ENCODE peak calls at places on chromosomes 5 and 9, in ten cellular contexts. T is activated effector memory CD4-positive, alpha-beta T cell treated with anti-CD3 and anti-CD28 coated beads, Interleukin-2, amount 50 U/mL, for 16 hours; L is activated naive CD8-positive, alpha-beta T cell treated with anti-CD3 and anti-CD28 coated beads, Interleukin-2, amount 50 U/mL, for 24 hours; R is astrocyte of the cerebellum; X is body of pancreas; P is NCI-H1092 treated with DMSO at 0.1 percent for 48 hours; W is neural crest cell; F is left cardiac atrium; E is uterus; I is NCI-H187. D is an unnamed sample.

GRCh38 chr5:172348084-172348483 is 64.5 kb upstream of the UBTD2 start:
- DNase-seq in I (no peak), P (no peak), L (no peak), F (no peak), T (no peak), X (no peak), R (no peak), W (no peak), E (no peak), D (no peak)

GRCh38 chr9:95003694-95004451 is 277.4 kb downstream of the AOPEP start:
- DNase-seq in R (no peak), X (peak), W (no peak), F (peak), L (peak), E (peak), I (no peak), P (peak), T (no peak), D (peak)

GRCh38 chr5:78631931-78632330 is 16.6 kb downstream of the LHFPL2 start:
- DNase-seq in P (no peak), L (no peak), E (no peak), F (no peak), W (no peak), X (no peak), R (no peak), T (no peak), I (no peak), D (no peak)

GRCh38 chr9:18438300-18438925 is 35.5 kb upstream of the ADAMTSL1 start:
- DNase-seq in R (no peak), L (no peak), W (peak), P (peak), F (peak), X (no peak), I (no peak), T (no peak), E (peak), D (peak)

GRCh38 chr9:110048976-110049698 is 158.8 kb downstream of the C9orf152 start:
- DNase-seq in W (peak), E (no peak), P (peak), X (no peak), I (no peak), F (peak), T (peak), R (no peak), L (peak), D (peak)

GRCh38 chr5:178361657-178362445 is 129.2 kb upstream of the PHYKPL start:
- DNase-seq in T (no peak), L (no peak), R (no peak), F (no peak), I (no peak), X (no peak), P (no peak), W (no peak), E (no peak), D (no peak)

GRCh38 chr9:109815366-109815947 is 35.5 kb downstream of the PALM2AKAP2 start:
- DNase-seq in I (no peak), L (no peak), E (no peak), F (no peak), X (no peak), P (no peak), R (no peak), T (no peak), W (no peak), D (no peak)

GRCh38 chr5:96236831-96237230 is 196.2 kb downstream of the PCSK1 start:
- DNase-seq in I (no peak), W (no peak), P (no peak), L (no peak), R (no peak), F (no peak), X (no peak), E (no peak), T (no peak), D (no peak)

GRCh38 chr5:120535900-120536299 is 71.8 kb downstream of the PRR16 start:
- DNase-seq in X (no peak), P (no peak), T (no peak), R (no peak), L (no peak), F (no peak), E (no peak), W (no peak), I (no peak), D (no peak)

GRCh38 chr9:93907551-93908199 is 47.5 kb downstream of the BARX1 start:
- DNase-seq in I (no peak), L (no peak), T (peak), R (no peak), E (no peak), F (peak), W (no peak), X (no peak), P (no peak), D (no peak)

GRCh38 chr9:88567870-88568269 is 32.9 kb downstream of the NXNL2 start:
- DNase-seq in W (no peak), R (no peak), T (no peak), P (no peak), I (no peak), X (no peak), L (peak), E (no peak), F (no peak), D (no peak)

GRCh38 chr5:80184235-80185023 is 71.4 kb downstream of the SERINC5 start:
- DNase-seq in W (no peak), F (no peak), T (no peak), E (no peak), P (peak), R (no peak), I (no peak), L (no peak), X (peak), D (peak)

GRCh38 chr9:9855503-9856078 is 757.2 kb downstream of the PTPRD start:
- DNase-seq in T (no peak), R (no peak), X (no peak), P (no peak), L (no peak), E (no peak), F (no peak), W (no peak), I (no peak), D (no peak)

GRCh38 chr9:93089481-93089991 is 6.5 kb upstream of the CARD19 start:
- DNase-seq in F (no peak), T (peak), R (no peak), X (no peak), W (no peak), I (no peak), L (no peak), P (no peak), E (peak), D (peak)

GRCh38 chr5:67032921-67033664 is 163.5 kb downstream of the CD180 start:
- DNase-seq in W (no peak), F (no peak), R (no peak), X (no peak), T (no peak), E (no peak), P (no peak), I (no peak), L (no peak), D (no peak)

GRCh38 chr9:124267271-124267807 is 9.6 kb downstream of the NEK6 start:
- DNase-seq in W (no peak), R (peak), P (peak), T (no peak), E (no peak), F (no peak), X (peak), L (no peak), I (no peak), D (peak)

GRCh38 chr9:113151696-113152630 is 1.2 kb downstream of the SLC31A2 start:
- DNase-seq in W (no peak), F (peak), P (no peak), T (no peak), L (no peak), R (no peak), I (no peak), X (peak), E (no peak), D (no peak)

D was measured in colonic mucosa.